ENCODE peak calls at places on chromosomes 3 and 15, in eight cellular contexts. P is fibroblast of lung; A is RWPE1; F is kidney epithelial cell; B is CD4-positive, alpha-beta T cell; R is GM06990; E is H1; L is thyroid gland. O is an unnamed sample.

GRCh38 chr3:15223684-15224575 is 17.9 kb downstream of the CAPN7 start:
- DNase-seq in P (no peak), A (no peak), F (no peak), B (no peak), R (no peak), E (no peak), L (no peak), O (no peak)

GRCh38 chr3:184443831-184444230 is 64.0 kb downstream of the CHRD start:
- DNase-seq in P (no peak), A (no peak), F (no peak), B (no peak), R (no peak), E (no peak), L (no peak), O (no peak)

GRCh38 chr15:40238927-40239591 is at the start of gene PAK6:
- DNase-seq in P (peak), A (peak), F (peak), B (no peak), R (no peak), E (peak), L (peak), O (peak)

GRCh38 chr3:197368821-197369220 is 70.4 kb upstream of the DLG1 start:
- DNase-seq in P (no peak), A (no peak), F (no peak), B (no peak), R (no peak), E (no peak), L (no peak), O (no peak)

GRCh38 chr3:177932750-177933660 is 603.2 kb upstream of the KCNMB2 start:
- DNase-seq in P (peak), A (no peak), F (no peak), B (no peak), R (no peak), E (no peak), L (no peak), O (no peak)

GRCh38 chr3:19970289-19970688 is 23.4 kb downstream of the RAB5A start:
- DNase-seq in P (no peak), A (no peak), F (no peak), B (no peak), R (no peak), E (no peak), L (no peak), O (no peak)

GRCh38 chr3:39727415-39727814 is 82.0 kb upstream of the MYRIP start:
- DNase-seq in P (no peak), A (no peak), F (no peak), B (no peak), R (no peak), E (no peak), L (no peak), O (no peak)

GRCh38 chr3:150699068-150699635 is 4.6 kb downstream of the ERICH6 start:
- DNase-seq in P (peak), A (peak), F (no peak), B (no peak), R (no peak), E (no peak), L (no peak), O (no peak)

GRCh38 chr3:51269466-51269865 is 115.6 kb upstream of the MANF start:
- DNase-seq in P (peak), A (no peak), F (no peak), B (no peak), R (no peak), E (no peak), L (no peak), O (no peak)

GRCh38 chr15:64837502-64837901 is 4.2 kb upstream of the PLEKHO2 start:
- DNase-seq in P (no peak), A (no peak), F (no peak), B (no peak), R (no peak), E (no peak), L (no peak), O (no peak)

GRCh38 chr3:102078864-102079808 is 229.8 kb downstream of the NFKBIZ start:
- DNase-seq in P (no peak), A (no peak), F (no peak), B (no peak), R (no peak), E (no peak), L (peak), O (no peak)

GRCh38 chr3:45964139-45964538 is 20.9 kb downstream of the CXCR6 start:
- DNase-seq in P (no peak), A (no peak), F (no peak), B (no peak), R (peak), E (no peak), L (no peak), O (peak)

GRCh38 chr15:34109775-34110663 is 8.1 kb downstream of the PGBD4 start:
- DNase-seq in P (peak), A (peak), F (no peak), B (no peak), R (peak), E (no peak), L (no peak), O (peak)

GRCh38 chr3:42739401-42740158 is 33.5 kb downstream of the CCDC13 start:
- DNase-seq in P (no peak), A (no peak), F (no peak), B (no peak), R (no peak), E (peak), L (peak), O (no peak)

GRCh38 chr3:15052335-15053242 is 12.5 kb downstream of the MRPS25 start:
- DNase-seq in P (no peak), A (no peak), F (no peak), B (no peak), R (no peak), E (no peak), L (no peak), O (no peak)

GRCh38 chr3:179969525-179969924 is 67.2 kb downstream of the PEX5L start:
- DNase-seq in P (peak), A (peak), F (no peak), B (no peak), R (no peak), E (no peak), L (no peak), O (no peak)

GRCh38 chr3:106588739-106589138 is 719.9 kb upstream of the CBLB start:
- DNase-seq in P (no peak), A (peak), F (no peak), B (no peak), R (no peak), E (no peak), L (no peak), O (no peak)

GRCh38 chr15:40770147-40770721 is 454 bp downstream of the C15orf62 start:
- DNase-seq in P (no peak), A (no peak), F (no peak), B (no peak), R (no peak), E (no peak), L (no peak), O (peak)

GRCh38 chr3:50211930-50212329 is 6.9 kb downstream of the SLC38A3 start:
- DNase-seq in P (peak), A (no peak), F (peak), B (no peak), R (no peak), E (no peak), L (no peak), O (no peak)

GRCh38 chr15:49083471-49084284 is 37.4 kb upstream of the SECISBP2L start:
- DNase-seq in P (peak), A (no peak), F (no peak), B (no peak), R (no peak), E (no peak), L (no peak), O (no peak)

GRCh38 chr3:48595526-48596121 is 495 bp upstream of the COL7A1 start:
- DNase-seq in P (peak), A (peak), F (peak), B (no peak), R (no peak), E (peak), L (peak), O (no peak)

GRCh38 chr3:125375950-125376679 is 990 bp upstream of the ZNF148 start:
- DNase-seq in P (no peak), A (peak), F (no peak), B (no peak), R (no peak), E (no peak), L (no peak), O (no peak)

GRCh38 chr3:97197830-97198229 is 383.4 kb downstream of the EPHA6 start:
- DNase-seq in P (no peak), A (no peak), F (no peak), B (no peak), R (no peak), E (no peak), L (no peak), O (no peak)

GRCh38 chr3:42133500-42134298 is 42.5 kb downstream of the TRAK1 start:
- DNase-seq in P (no peak), A (no peak), F (no peak), B (no peak), R (no peak), E (no peak), L (no peak), O (no peak)

GRCh38 chr3:120780977-120781376 is 38.4 kb downstream of the GTF2E1 start:
- DNase-seq in P (peak), A (peak), F (peak), B (no peak), R (peak), E (no peak), L (no peak), O (peak)

GRCh38 chr3:71226565-71227281 is 356.8 kb downstream of the FOXP1 start:
- DNase-seq in P (peak), A (no peak), F (no peak), B (peak), R (peak), E (no peak), L (no peak), O (peak)

GRCh38 chr3:47851888-47852603 is 49.1 kb downstream of the DHX30 start:
- DNase-seq in P (no peak), A (no peak), F (no peak), B (no peak), R (no peak), E (no peak), L (no peak), O (no peak)

GRCh38 chr3:32434206-32434605 is 42.6 kb downstream of the CMTM7 start:
- DNase-seq in P (no peak), A (no peak), F (no peak), B (no peak), R (no peak), E (no peak), L (no peak), O (no peak)
- TF ChIP-seq CTCF in P (no peak), A (no peak), F (no peak), B (no peak), R (no peak), E (no peak), L (no peak), O (no peak)

DNA sequence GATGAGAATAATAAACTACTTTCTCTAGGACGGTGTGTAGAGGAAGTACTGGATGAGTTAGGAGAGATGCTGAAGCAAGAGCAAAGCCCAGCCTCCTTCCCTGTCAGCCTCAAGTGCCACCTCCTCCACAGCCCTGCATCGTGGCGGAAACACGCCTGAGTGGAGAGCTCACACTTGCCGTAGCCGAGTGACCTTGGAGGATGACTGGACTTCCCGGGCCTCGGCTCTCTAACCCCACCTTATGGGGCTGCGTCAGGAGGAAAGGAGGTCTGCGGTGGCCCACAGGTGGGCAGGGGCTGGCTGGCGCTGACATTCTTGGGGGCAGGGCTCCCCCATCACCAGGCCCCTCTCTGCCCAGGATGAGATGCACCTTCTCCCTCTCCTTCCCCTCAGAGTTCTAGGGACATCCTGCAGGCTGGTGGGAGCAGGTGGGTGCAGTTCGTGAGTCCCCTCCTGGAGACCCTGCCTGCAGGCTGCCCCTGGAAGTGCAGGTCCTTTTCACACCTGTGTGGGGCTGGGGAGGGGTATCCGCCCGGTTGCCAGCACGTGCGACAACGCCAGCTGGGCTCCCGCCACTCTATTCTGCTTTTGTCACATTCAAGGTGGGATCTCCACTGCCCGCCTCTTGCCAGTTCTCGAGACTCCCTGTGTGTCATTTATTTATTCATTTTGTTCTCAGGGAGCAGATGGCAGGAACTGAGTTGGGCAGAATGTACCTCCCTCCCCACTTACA is 175.2 kb downstream of the MEGF11 start:
- DNase-seq in P (no peak), A (no peak), F (no peak), B (no peak), R (no peak), E (no peak), L (no peak), O (no peak)
- TF ChIP-seq CTCF in P (no peak), A (no peak), F (no peak), B (no peak), R (no peak), E (peak), L (no peak), O (no peak)

DNA sequence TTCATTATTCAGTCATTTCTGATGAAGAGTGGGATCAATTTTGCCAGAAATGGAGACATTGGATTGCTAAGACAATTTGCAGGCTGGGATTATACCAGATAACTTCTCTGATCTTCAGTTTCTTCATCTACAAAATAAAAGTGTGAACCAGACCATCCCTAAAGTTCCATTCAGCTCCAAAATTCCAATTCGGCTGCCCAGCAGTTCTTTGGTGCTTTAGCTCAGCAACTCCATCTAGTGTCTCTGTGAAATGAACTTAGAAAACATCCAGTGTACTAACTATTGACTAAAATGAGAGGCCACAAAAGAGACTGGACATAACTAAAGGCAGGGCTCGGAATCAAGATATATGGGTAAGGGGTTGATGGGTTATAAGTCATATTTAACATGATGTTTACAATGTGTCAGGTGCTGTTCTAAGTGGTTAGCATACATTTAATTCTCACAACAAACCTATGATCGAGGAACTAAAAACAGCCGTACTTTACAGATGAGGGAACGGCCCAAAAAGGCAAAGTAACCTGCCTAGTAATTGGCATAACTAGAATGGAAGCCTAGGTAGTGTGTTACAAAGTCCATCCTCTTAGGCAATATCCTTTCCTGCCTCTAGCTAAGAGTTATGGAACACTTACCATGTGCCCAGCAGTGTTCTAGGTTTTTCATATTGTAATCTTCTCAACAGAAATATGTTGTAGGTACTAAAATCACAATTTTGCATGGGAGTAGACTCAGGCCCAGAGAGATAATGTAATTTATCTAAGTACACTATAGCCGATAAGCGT is 17.0 kb downstream of the THAP10 start:
- DNase-seq in P (peak), A (no peak), F (no peak), B (no peak), R (no peak), E (no peak), L (peak), O (peak)
- TF ChIP-seq CTCF in P (peak), A (peak), F (peak), B (no peak), R (peak), E (no peak), L (no peak), O (peak)

GRCh38 chr15:69213786-69214185 is 53.4 kb downstream of the GLCE start:
- DNase-seq in P (no peak), A (no peak), F (no peak), B (no peak), R (no peak), E (no peak), L (no peak), O (no peak)
- TF ChIP-seq CTCF in P (no peak), A (peak), F (peak), B (no peak), R (no peak), E (peak), L (no peak), O (no peak)

DNA sequence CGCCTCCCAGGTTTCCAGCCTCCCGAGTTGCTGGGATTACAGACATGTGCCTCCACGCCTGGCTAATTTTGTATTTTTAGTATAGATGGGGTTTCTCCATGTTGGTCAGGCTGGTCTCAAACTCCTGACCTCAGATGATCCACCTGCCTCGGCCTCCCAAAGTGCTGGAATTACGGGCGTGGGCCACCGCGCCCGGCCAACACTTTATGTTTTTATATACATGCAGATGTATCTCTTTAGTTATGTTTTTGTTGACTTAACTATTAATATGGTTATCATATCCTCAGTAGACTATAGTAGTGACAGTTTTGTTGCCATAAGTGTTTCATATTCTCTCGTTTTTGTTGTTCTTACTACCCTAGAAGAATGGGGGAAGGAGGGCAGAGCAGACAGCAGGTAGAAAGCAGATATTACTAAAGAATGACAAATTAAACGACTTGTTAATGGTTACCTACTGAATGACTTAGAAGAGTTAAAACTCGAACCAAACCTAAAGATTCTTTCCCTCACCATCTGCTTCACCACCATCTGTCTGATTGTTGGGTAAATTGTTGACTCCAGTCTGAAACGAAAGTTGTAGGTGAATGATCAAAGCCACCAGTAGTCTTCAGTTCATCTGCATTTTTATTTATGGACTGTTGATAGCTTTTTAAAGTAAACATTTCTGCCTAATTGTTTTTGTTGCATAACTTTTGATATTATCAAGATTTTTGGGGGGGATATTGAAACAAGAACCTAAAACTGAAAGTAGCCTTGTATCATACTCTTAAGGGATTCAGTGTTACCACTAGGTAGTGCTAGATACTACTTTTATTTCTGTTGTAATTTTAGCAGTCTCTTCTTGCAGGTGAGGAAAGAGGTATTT is 89.3 kb downstream of the RASA2 start:
- DNase-seq in P (peak), A (peak), F (no peak), B (no peak), R (peak), E (no peak), L (no peak), O (peak)
- TF ChIP-seq CTCF in P (no peak), A (peak), F (peak), B (peak), R (peak), E (peak), L (no peak), O (peak)

GRCh38 chr15:29670266-29670665 is 152.0 kb downstream of the TJP1 start:
- DNase-seq in P (peak), A (no peak), F (no peak), B (no peak), R (no peak), E (no peak), L (no peak), O (no peak)

GRCh38 chr15:29669823-29670222 is 152.4 kb downstream of the TJP1 start:
- DNase-seq in P (peak), A (peak), F (no peak), B (no peak), R (no peak), E (no peak), L (no peak), O (no peak)

GRCh38 chr15:29665441-29665985 is 156.8 kb downstream of the TJP1 start:
- DNase-seq in P (no peak), A (no peak), F (no peak), B (no peak), R (no peak), E (no peak), L (no peak), O (no peak)

GRCh38 chr15:29666241-29666640 is 156.0 kb downstream of the TJP1 start:
- DNase-seq in P (no peak), A (no peak), F (no peak), B (no peak), R (no peak), E (no peak), L (no peak), O (no peak)

DNA sequence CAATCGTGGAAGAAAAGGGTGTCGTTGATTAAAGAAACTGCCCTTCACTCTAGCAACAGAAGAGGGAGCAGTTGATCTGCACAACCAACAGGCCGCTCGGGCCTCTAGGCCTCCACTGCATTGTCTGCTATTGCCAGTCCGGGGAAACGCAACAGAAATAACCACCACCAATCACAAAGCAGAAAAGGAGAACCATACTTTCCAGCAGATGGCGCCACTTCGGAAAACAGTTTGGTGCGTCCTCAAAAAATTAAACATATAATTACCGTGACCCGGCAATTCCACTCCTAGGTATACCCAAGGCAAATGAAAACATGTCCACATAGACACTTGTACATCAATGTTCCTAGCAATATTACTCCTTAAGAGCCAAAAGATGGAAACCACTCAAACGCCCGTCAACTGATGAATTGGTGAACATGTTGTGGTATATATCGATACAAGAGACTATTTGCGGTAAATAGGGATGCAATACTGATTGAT is 154.1 kb downstream of the TJP1 start:
- DNase-seq in P (peak), A (peak), F (peak), B (no peak), R (no peak), E (peak), L (peak), O (no peak)
- TF ChIP-seq CTCF in P (peak), A (peak), F (peak), B (no peak), R (peak), E (peak), L (peak), O (no peak)

O was measured in GM13977.